ENCODE peak calls at places on chromosomes 12 and 14, in six cellular contexts. I is body of pancreas, V is Peyer's patch, E is lower leg skin, U is testis, R is transverse colon. P is an unnamed sample.

GRCh38 chr12:45988259-45988658 is 2.1 kb downstream of the SCAF11 start:
- DNase-seq in U (no peak), E (no peak), I (no peak), V (no peak), R (no peak), P (peak)

GRCh38 chr14:78638926-78639325 is 468.8 kb downstream of the NRXN3 start:
- DNase-seq in U (no peak), R (no peak), E (no peak), I (no peak), V (no peak), P (no peak)

GRCh38 chr12:13167226-13167625 is 29.3 kb upstream of the EMP1 start:
- DNase-seq in V (no peak), I (no peak), E (no peak), U (no peak), R (no peak), P (no peak)

GRCh38 chr14:76227450-76228050 is 75.8 kb downstream of the GPATCH2L start:
- DNase-seq in V (no peak), R (no peak), U (no peak), I (no peak), E (no peak), P (no peak)

GRCh38 chr12:64696065-64696741 is 63.0 kb downstream of the GNS start:
- DNase-seq in E (no peak), I (no peak), V (no peak), R (no peak), U (no peak), P (peak)

GRCh38 chr12:23084236-23084995 is 459.4 kb downstream of the ETNK1 start:
- DNase-seq in I (peak), U (no peak), E (no peak), R (no peak), V (no peak), P (peak)

GRCh38 chr12:18696971-18697602 is 40.7 kb downstream of the PLCZ1 start:
- DNase-seq in R (no peak), I (no peak), E (no peak), V (no peak), U (no peak), P (no peak)

GRCh38 chr14:106039400-106039799 is 513.0 kb downstream of the TMEM121 start:
- DNase-seq in E (no peak), V (peak), I (peak), R (peak), U (no peak), P (peak)

GRCh38 chr12:98185606-98186005 is 329.8 kb upstream of the TMPO start:
- DNase-seq in U (no peak), I (no peak), E (no peak), R (no peak), V (no peak), P (no peak)

GRCh38 chr14:63308723-63309317 is 9.9 kb downstream of the GPHB5 start:
- DNase-seq in E (no peak), R (peak), I (peak), U (no peak), V (no peak), P (peak)

GRCh38 chr12:1603621-1604020 is 9.2 kb upstream of the FBXL14 start:
- DNase-seq in V (no peak), I (no peak), R (no peak), E (no peak), U (no peak), P (no peak)

GRCh38 chr12:93103154-93103553 is 174.1 kb upstream of the EEA1 start:
- DNase-seq in I (no peak), E (no peak), R (peak), V (no peak), U (no peak), P (no peak)

GRCh38 chr12:15726029-15726756 is 63.0 kb downstream of the EPS8 start:
- DNase-seq in U (no peak), R (no peak), I (no peak), V (no peak), E (no peak), P (peak)

GRCh38 chr14:36365766-36366165 is 45.3 kb upstream of the MBIP start:
- DNase-seq in I (no peak), U (no peak), R (no peak), E (no peak), V (no peak), P (no peak)

GRCh38 chr12:78402366-78403134 is 462.0 kb upstream of the SYT1 start:
- DNase-seq in U (no peak), V (no peak), I (no peak), E (no peak), R (no peak), P (no peak)

GRCh38 chr12:32390572-32391219 is 8.7 kb upstream of the FGD4 start:
- DNase-seq in I (peak), E (no peak), R (peak), V (no peak), U (peak), P (peak)

GRCh38 chr12:31337952-31338351 is 12.0 kb upstream of the SINHCAF start:
- DNase-seq in V (no peak), U (no peak), E (no peak), R (no peak), I (no peak), P (no peak)

GRCh38 chr12:96882862-96883261 is 24.2 kb upstream of the NEDD1 start:
- DNase-seq in R (no peak), V (no peak), I (no peak), E (no peak), U (no peak), P (no peak)

GRCh38 chr12:121227294-121227693 is 17.4 kb downstream of the P2RX4 start:
- DNase-seq in R (peak), I (peak), V (peak), U (no peak), E (no peak), P (no peak)

GRCh38 chr14:56821807-56822615 is 11.7 kb upstream of the OTX2 start:
- DNase-seq in E (no peak), V (no peak), U (no peak), I (no peak), R (no peak), P (no peak)

GRCh38 chr12:123106640-123107359 is 44.1 kb downstream of the PITPNM2 start:
- DNase-seq in R (peak), E (no peak), I (no peak), V (peak), U (no peak), P (no peak)

GRCh38 chr14:105890474-105891220 is 364.3 kb downstream of the TMEM121 start:
- DNase-seq in R (peak), V (no peak), U (no peak), E (no peak), I (no peak), P (no peak)

GRCh38 chr12:32454866-32455265 is 55.5 kb downstream of the FGD4 start:
- DNase-seq in U (no peak), I (no peak), R (no peak), E (no peak), V (no peak), P (no peak)

GRCh38 chr14:28599191-28599590 is 167.4 kb upstream of the FOXG1 start:
- DNase-seq in V (no peak), I (no peak), R (no peak), U (no peak), E (no peak), P (no peak)

GRCh38 chr12:94178886-94179285 is 30.5 kb downstream of the PLXNC1 start:
- DNase-seq in R (no peak), I (no peak), E (no peak), V (no peak), U (no peak), P (no peak)

GRCh38 chr14:31926123-31926522 is 151.0 kb upstream of the ARHGAP5 start:
- DNase-seq in V (no peak), U (no peak), E (no peak), R (no peak), I (no peak), P (peak)

GRCh38 chr12:6178981-6179761 is 21.0 kb upstream of the CD9 start:
- DNase-seq in E (no peak), V (no peak), R (no peak), I (no peak), U (no peak), P (no peak)

GRCh38 chr12:6181583-6182278 is 18.5 kb upstream of the CD9 start:
- DNase-seq in U (no peak), V (no peak), R (no peak), I (no peak), E (no peak), P (no peak)

GRCh38 chr12:6182279-6182898 is 17.8 kb upstream of the CD9 start:
- DNase-seq in E (peak), R (peak), I (peak), V (no peak), U (peak), P (no peak)

GRCh38 chr12:6180300-6181051 is 19.7 kb upstream of the CD9 start:
- DNase-seq in U (no peak), R (no peak), V (no peak), E (no peak), I (peak), P (no peak)

GRCh38 chr12:6181166-6181565 is 19.0 kb upstream of the CD9 start:
- DNase-seq in V (no peak), E (no peak), U (no peak), R (no peak), I (no peak), P (no peak)
- TF ChIP-seq POLR2A in V (no peak), E (no peak), U (no peak), R (no peak), I (no peak), P (no peak)

GRCh38 chr14:74881425-74882102 is at the start of gene DLST:
- DNase-seq in V (peak), U (peak), I (peak), R (peak), E (peak), P (peak)
- TF ChIP-seq POLR2A in V (peak), U (no peak), I (peak), R (peak), E (no peak), P (peak)

DNA sequence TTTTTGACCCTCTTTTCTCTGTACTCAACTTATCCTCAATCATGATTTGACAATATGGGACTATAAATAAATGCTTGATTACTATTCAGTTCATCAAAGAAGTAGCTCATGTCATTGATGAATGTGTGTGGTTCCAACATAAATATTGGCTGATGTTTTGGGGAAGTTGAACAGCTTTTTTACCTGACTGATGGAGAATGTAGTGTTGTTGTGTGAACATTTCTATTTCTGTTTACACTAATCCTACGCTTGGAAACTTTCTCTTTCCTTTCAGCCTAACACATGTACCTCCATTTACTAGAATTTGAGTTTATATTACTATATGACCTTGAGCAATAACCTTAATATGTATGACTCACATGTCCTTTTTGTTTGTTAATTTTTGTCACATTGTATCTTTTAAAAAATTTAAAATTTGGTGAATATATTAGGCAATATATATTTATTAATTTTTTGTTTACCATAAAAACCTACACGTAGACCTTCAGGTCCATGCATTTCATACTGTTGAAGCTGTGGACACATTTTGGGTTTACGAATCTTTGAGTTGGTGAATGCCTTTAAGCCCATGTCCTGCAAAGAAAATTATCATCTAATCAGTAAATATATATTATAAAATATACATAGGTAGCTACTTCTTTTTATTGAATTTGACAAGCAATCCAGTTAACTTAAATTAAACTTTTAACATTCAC is 21.1 kb downstream of the A2M start:
- DNase-seq in R (no peak), E (no peak), V (no peak), U (no peak), I (no peak), P (no peak)
- TF ChIP-seq POLR2A in R (no peak), E (no peak), V (no peak), U (no peak), I (no peak), P (no peak)

GRCh38 chr12:57845478-57846284 is 848 bp downstream of the CTDSP2 start:
- DNase-seq in I (peak), U (peak), R (peak), V (peak), E (peak), P (peak)
- TF ChIP-seq POLR2A in I (peak), U (no peak), R (peak), V (peak), E (no peak), P (no peak)

GRCh38 chr12:71731439-71732356 is 23.0 kb upstream of the RAB21 start:
- DNase-seq in U (no peak), R (no peak), E (no peak), V (no peak), I (no peak), P (no peak)
- TF ChIP-seq POLR2A in U (no peak), R (no peak), E (no peak), V (no peak), I (no peak), P (no peak)

P was measured in erythroblast.